ENCODE peak calls at places on chromosomes 12 and 14, in five cellular contexts. F is neuronal stem cell, M is H1, O is H9, A is mesenchymal stem cell. T is an unnamed sample.

GRCh38 chr14:65478596-65478995 is 66.1 kb downstream of the FUT8 start:
- DNase-seq in F (no peak), M (no peak), O (no peak), A (peak), T (no peak)

GRCh38 chr14:63045612-63046320 is 508 bp upstream of the KCNH5 start:
- DNase-seq in F (peak), M (peak), O (peak), A (peak), T (peak)

GRCh38 chr14:79229383-79229875 is 981.9 kb downstream of the DIO2 start:
- DNase-seq in F (no peak), M (no peak), O (no peak), A (no peak), T (no peak)

GRCh38 chr14:64298773-64299172 is 4.6 kb upstream of the ESR2 start:
- DNase-seq in F (no peak), M (no peak), O (no peak), A (peak), T (peak)

GRCh38 chr14:80543211-80543610 is 331.9 kb upstream of the DIO2 start:
- DNase-seq in F (no peak), M (no peak), O (no peak), A (no peak), T (peak)

GRCh38 chr14:100815478-100816285 is 10.2 kb upstream of the MEG3 start:
- DNase-seq in F (no peak), M (no peak), O (no peak), A (peak), T (no peak)

GRCh38 chr12:38895446-38895845 is 9.9 kb downstream of the CPNE8 start:
- DNase-seq in F (no peak), M (no peak), O (no peak), A (no peak), T (no peak)

GRCh38 chr12:20404576-20405346 is 36.4 kb downstream of the PDE3A start:
- DNase-seq in F (no peak), M (no peak), O (no peak), A (no peak), T (no peak)

GRCh38 chr12:46384451-46385301 is 12.1 kb upstream of the SLC38A2 start:
- DNase-seq in F (no peak), M (no peak), O (no peak), A (peak), T (no peak)

GRCh38 chr12:84305144-84305543 is 607.5 kb downstream of the SLC6A15 start:
- DNase-seq in F (no peak), M (no peak), O (no peak), A (peak), T (no peak)

GRCh38 chr12:74339211-74339610 is 198.4 kb upstream of the ATXN7L3B start:
- DNase-seq in F (no peak), M (no peak), O (no peak), A (no peak), T (no peak)

GRCh38 chr14:92861856-92862807 is 60.8 kb upstream of the CHGA start:
- DNase-seq in F (no peak), M (no peak), O (no peak), A (no peak), T (no peak)

GRCh38 chr12:113425960-113426453 is 3.8 kb downstream of the SDSL start:
- DNase-seq in F (no peak), M (peak), O (peak), A (no peak), T (no peak)

GRCh38 chr14:105525861-105526780 is at the start of gene TMEM121:
- DNase-seq in F (peak), M (peak), O (peak), A (no peak), T (peak)

GRCh38 chr12:65184858-65185229 is 15.5 kb downstream of the LEMD3 start:
- DNase-seq in F (no peak), M (no peak), O (no peak), A (no peak), T (no peak)

GRCh38 chr12:47752552-47752951 is 6.1 kb downstream of the RAPGEF3 start:
- DNase-seq in F (no peak), M (no peak), O (no peak), A (no peak), T (peak)

GRCh38 chr12:11798856-11799530 is 149.5 kb downstream of the ETV6 start:
- DNase-seq in F (no peak), M (no peak), O (no peak), A (peak), T (peak)

GRCh38 chr12:54004841-54005530 is 3.8 kb upstream of the HOXC8 start:
- DNase-seq in F (no peak), M (no peak), O (peak), A (peak), T (no peak)

GRCh38 chr14:30296956-30297405 is 262.0 kb upstream of the G2E3 start:
- DNase-seq in F (no peak), M (no peak), O (no peak), A (no peak), T (peak)

GRCh38 chr14:36663404-36664321 is 2.0 kb downstream of the PAX9 start:
- DNase-seq in F (no peak), M (peak), O (peak), A (peak), T (no peak)

GRCh38 chr14:96065661-96066459 is 26.7 kb downstream of the C14orf132 start:
- DNase-seq in F (no peak), M (no peak), O (no peak), A (no peak), T (no peak)

GRCh38 chr12:94427520-94428381 is 31.9 kb downstream of the CEP83 start:
- DNase-seq in F (no peak), M (no peak), O (no peak), A (peak), T (no peak)

GRCh38 chr12:60210756-60211155 is 614.9 kb downstream of the SLC16A7 start:
- DNase-seq in F (no peak), M (no peak), O (no peak), A (no peak), T (no peak)

GRCh38 chr14:24054646-24055045 is 2.8 kb downstream of the CARMIL3 start:
- DNase-seq in F (no peak), M (no peak), O (no peak), A (no peak), T (no peak)
- H2BK12ac ChIP-seq in F (no peak), M (no peak), O (no peak), A (no peak), T (no peak)

GRCh38 chr12:119742700-119743099 is 74.8 kb downstream of the PRKAB1 start:
- DNase-seq in F (no peak), M (no peak), O (no peak), A (no peak), T (no peak)

GRCh38 chr12:119744900-119745606 is 77.1 kb downstream of the PRKAB1 start:
- DNase-seq in F (no peak), M (no peak), O (no peak), A (no peak), T (no peak)

GRCh38 chr12:119749666-119750065 is 81.7 kb downstream of the PRKAB1 start:
- DNase-seq in F (no peak), M (no peak), O (no peak), A (peak), T (no peak)

GRCh38 chr12:119748512-119748911 is 80.6 kb downstream of the PRKAB1 start:
- DNase-seq in F (no peak), M (no peak), O (no peak), A (no peak), T (no peak)

DNA sequence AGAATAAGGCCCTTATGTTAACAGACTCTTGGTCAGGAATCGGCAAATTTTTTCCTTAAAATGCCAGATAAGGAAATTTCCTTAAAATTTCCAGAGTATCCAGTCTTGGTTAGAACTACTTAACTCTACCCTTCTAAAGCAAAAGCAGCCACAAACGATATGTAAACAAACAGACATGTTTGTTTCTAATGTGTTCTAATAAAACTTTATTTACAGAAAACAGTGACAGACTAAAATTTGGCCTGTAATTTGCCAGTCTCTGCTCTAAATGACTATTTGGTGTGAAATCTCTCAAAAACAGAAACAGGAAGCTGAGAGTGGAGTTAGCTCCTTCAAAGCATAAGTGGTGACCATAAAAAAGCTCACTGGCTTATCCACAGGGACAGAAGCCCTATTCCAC is 78.2 kb downstream of the PRKAB1 start:
- DNase-seq in F (no peak), M (no peak), O (no peak), A (no peak), T (no peak)
- H2BK12ac ChIP-seq in F (no peak), M (no peak), O (no peak), A (no peak), T (no peak)

DNA sequence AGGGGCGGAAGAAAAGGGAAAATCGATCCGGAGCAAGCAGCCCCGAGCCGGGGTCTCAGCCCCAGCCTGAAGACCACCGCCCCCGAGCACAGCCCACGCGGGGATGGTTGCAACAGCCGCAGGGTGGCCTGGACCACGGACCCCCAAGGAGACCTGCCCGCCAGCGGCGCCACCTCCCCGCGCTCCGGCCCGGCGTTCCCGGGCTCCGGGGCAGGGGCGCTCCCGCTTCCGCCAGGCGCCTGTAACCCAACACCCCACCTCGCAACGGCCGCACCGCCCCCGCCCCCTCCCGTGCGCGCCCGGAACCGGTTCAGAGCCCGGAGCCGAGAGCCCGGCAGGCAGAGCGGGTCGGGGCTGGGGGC is 571 bp downstream of the ACTN1 start:
- DNase-seq in F (peak), M (peak), O (peak), A (peak), T (peak)
- H2BK12ac ChIP-seq in F (no peak), M (no peak), O (no peak), A (no peak), T (no peak)

GRCh38 chr14:32805979-32806378 is 132.7 kb upstream of the NPAS3 start:
- DNase-seq in F (no peak), M (no peak), O (no peak), A (no peak), T (no peak)

GRCh38 chr14:32802295-32802694 is 136.4 kb upstream of the NPAS3 start:
- DNase-seq in F (no peak), M (no peak), O (no peak), A (no peak), T (no peak)

GRCh38 chr14:32800320-32800719 is 138.4 kb upstream of the NPAS3 start:
- DNase-seq in F (no peak), M (no peak), O (no peak), A (no peak), T (no peak)
- H2BK12ac ChIP-seq in F (no peak), M (no peak), O (no peak), A (no peak), T (no peak)

DNA sequence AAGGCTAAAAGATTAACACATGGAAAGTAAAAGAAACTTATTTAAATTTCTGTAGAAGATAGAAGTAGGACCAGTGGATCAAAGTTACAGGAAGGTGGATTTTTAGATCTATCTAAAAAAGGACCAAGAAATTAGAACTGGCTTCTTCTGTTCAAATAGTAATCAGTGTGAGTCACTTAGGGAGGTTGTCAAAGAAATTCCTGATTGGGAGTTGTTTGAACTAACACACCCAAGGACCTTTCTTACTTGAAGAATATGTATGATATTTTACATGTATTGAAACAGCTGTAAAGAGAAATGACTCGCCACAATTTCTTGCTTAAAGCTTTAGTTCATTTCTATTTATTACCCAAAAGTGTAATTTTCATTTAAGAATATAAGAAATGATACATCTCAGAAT is 256.9 kb downstream of the RAD51B start:
- DNase-seq in F (no peak), M (no peak), O (no peak), A (no peak), T (no peak)
- H2BK12ac ChIP-seq in F (no peak), M (no peak), O (no peak), A (no peak), T (no peak)

DNA sequence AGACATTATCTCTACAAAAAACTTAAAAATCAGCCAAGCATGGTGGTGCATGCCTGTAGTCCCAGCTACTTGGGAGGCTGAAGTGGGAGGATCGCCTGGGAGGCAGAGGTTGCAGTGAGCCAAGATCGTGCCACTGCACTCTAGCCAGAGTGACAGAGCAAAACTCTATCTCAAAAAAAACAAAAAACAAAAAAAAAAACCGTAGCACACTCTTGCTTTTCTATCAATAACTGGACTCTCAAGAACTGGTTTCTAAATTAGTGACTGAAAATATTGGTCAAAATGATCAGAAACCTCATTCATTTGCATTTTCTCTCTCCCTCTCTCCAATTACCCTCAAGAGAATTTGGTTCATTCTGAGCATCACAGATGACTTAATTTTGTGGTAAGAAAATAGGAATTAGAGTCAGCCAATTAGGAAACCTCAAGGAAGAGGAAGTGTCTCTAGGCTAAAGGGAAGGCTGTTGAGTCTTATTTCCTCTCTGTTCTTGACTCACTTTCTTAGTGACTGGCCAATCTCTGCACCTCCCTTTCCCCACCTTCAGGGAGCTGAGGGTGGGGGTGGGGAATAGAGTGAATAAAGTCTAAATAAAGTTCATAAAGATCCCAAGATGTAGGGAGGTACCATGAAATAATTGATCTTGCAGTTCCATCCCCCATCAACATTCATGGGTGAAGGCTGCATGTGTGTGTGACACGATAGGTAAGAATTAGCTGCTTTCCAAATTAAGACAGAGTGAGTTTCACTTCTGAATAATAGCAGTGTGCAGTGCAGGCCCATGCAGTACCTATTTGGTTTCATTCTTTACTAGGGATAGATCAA is 6.8 kb upstream of the PSMA6 start:
- DNase-seq in F (no peak), M (no peak), O (no peak), A (no peak), T (no peak)
- H2BK12ac ChIP-seq in F (no peak), M (no peak), O (no peak), A (no peak), T (no peak)

GRCh38 chr12:124665516-124665915 is 98.1 kb upstream of the NCOR2 start:
- DNase-seq in F (no peak), M (no peak), O (no peak), A (peak), T (peak)

GRCh38 chr12:124667671-124668337 is 100.4 kb upstream of the NCOR2 start:
- DNase-seq in F (no peak), M (no peak), O (no peak), A (no peak), T (peak)

GRCh38 chr12:124664395-124665111 is 97.1 kb upstream of the NCOR2 start:
- DNase-seq in F (no peak), M (no peak), O (no peak), A (no peak), T (no peak)

GRCh38 chr12:124668602-124669001 is 101.2 kb upstream of the NCOR2 start:
- DNase-seq in F (no peak), M (no peak), O (no peak), A (no peak), T (no peak)

DNA sequence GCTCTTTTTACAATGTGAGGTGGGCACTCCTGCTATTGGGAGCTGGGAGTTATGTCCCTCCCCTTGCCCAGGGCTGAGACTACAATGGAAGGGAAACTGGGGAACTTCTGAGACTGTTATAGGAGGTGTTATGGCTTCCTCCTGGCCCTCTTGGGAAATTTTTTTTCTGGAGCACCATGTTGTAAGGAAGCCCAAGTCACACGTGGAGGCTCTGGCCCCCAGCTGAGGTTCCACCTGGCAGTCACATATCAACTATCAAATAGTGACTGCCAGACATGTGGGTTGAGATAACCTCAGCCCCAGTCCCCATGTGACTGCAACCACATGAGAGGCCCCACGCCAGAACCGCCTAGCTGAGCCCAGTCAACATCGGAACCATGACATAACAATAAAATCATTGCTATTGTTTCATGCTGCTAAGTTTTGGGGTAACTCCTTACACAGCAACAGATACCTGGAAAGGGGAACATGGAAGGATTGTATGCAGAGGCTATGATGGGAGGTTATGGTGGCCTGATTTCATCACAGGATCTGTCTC is 99.4 kb upstream of the NCOR2 start:
- DNase-seq in F (no peak), M (no peak), O (no peak), A (no peak), T (no peak)
- H2BK12ac ChIP-seq in F (no peak), M (no peak), O (no peak), A (no peak), T (no peak)